ENCODE peak calls at places on chromosomes 1 and 21, in eight cellular contexts. J is IMR-90, Q is heart left ventricle, T is tibial nerve, N is GM12878, W is stomach, M is Peyer's patch, X is transverse colon. I is an unnamed sample.
A peak's percentile ranks its signal among the peaks of the same experiment; 100 is the strongest.

GRCh38 chr1:175433586-175434267 is 241.2 kb upstream of the KIAA0040 start:
- DNase-seq in X (no peak), Q (no peak), J (no peak), W (no peak), N (no peak), M (no peak), T (no peak), I (no peak)

GRCh38 chr1:203268901-203269653 is 36.2 kb upstream of the BTG2 start:
- DNase-seq in J (peak; percentile 77), W (no peak), X (no peak), Q (no peak), T (no peak), M (peak; percentile 72), N (no peak), I (peak; percentile 50)

GRCh38 chr1:107526524-107527198 is 385.8 kb downstream of the NTNG1 start:
- DNase-seq in W (no peak), J (no peak), N (no peak), Q (no peak), T (no peak), X (no peak), M (no peak), I (no peak)

GRCh38 chr1:156675715-156676311 is 1.4 kb downstream of the NES start:
- DNase-seq in Q (peak; percentile 73), N (no peak), J (peak; percentile 39), X (no peak), W (no peak), T (no peak), M (no peak), I (no peak)

GRCh38 chr1:30505853-30506784 is 217.3 kb downstream of the MATN1 start:
- DNase-seq in Q (no peak), X (no peak), W (peak; percentile 21), N (no peak), T (no peak), M (no peak), J (no peak), I (no peak)

GRCh38 chr21:38126677-38127271 is 130.0 kb upstream of the KCNJ15 start:
- DNase-seq in J (peak; percentile 33), T (peak; percentile 17), Q (peak; percentile 39), N (no peak), M (peak; percentile 56), W (peak; percentile 57), X (peak; percentile 45), I (peak; percentile 76)

GRCh38 chr1:212760126-212760823 is 31.3 kb downstream of the NSL1 start:
- DNase-seq in T (no peak), X (peak; percentile 21), M (peak; percentile 58), N (no peak), W (no peak), Q (no peak), J (no peak), I (no peak)

GRCh38 chr1:247639381-247639981 is 34.1 kb downstream of the OR2G3 start:
- DNase-seq in N (no peak), J (peak; percentile 4), T (peak; percentile 51), X (peak; percentile 90), M (peak; percentile 73), W (peak; percentile 82), Q (peak; percentile 52), I (peak; percentile 82)

GRCh38 chr1:109630081-109630880 is 10.6 kb downstream of the AMPD2 start:
- DNase-seq in M (peak; percentile 49), J (no peak), W (no peak), T (no peak), X (no peak), Q (no peak), N (no peak), I (no peak)

GRCh38 chr1:18830596-18830995 is 28.9 kb downstream of the TAS1R2 start:
- DNase-seq in W (no peak), T (no peak), N (no peak), M (no peak), Q (no peak), J (no peak), X (no peak), I (no peak)

GRCh38 chr1:112722601-112723510 is 7.7 kb upstream of the PPM1J start:
- DNase-seq in M (no peak), Q (no peak), T (no peak), N (no peak), J (peak; percentile 77), W (no peak), X (no peak), I (no peak)

GRCh38 chr1:205741681-205742080 is 8.3 kb downstream of the NUCKS1 start:
- DNase-seq in J (no peak), M (no peak), Q (no peak), N (no peak), T (no peak), W (no peak), X (no peak), I (no peak)

GRCh38 chr1:205743977-205744376 is 6.0 kb downstream of the NUCKS1 start:
- DNase-seq in W (no peak), T (no peak), X (no peak), M (no peak), J (no peak), N (no peak), Q (no peak), I (no peak)

GRCh38 chr1:205746757-205747412 is 3.1 kb downstream of the NUCKS1 start:
- DNase-seq in T (no peak), N (no peak), J (no peak), X (no peak), M (no peak), Q (no peak), W (no peak), I (no peak)

GRCh38 chr1:205748398-205749093 is 1.4 kb downstream of the NUCKS1 start:
- DNase-seq in Q (no peak), M (no peak), X (no peak), T (no peak), N (no peak), W (no peak), J (peak; percentile 79), I (no peak)

DNA sequence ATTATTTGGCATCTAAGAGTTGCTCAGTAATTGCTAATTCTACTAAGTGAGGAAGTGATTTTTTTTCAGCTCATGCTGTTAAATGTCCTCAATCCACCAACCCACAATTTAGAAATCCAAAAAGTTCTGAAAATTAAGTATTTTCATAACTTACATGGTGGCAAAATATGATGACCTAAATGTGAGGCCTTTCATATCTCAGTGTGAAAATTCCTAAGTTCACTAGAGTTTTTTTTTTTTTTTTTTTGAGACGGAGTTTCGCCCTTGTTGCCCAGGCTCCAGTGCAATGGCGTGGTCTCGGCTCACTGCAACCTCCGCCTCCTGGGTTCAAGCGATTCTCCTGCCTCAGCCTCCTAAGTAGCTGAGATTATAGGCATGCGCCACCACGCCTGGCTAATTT is 5.6 kb downstream of the NUCKS1 start:
- DNase-seq in T (no peak), X (no peak), M (no peak), Q (no peak), N (no peak), J (no peak), W (no peak), I (no peak)
- H3K4me1 ChIP-seq in T (peaks cover 20% of the 10 kb centered on the region), X (peaks cover 40% of the 10 kb centered on the region), M (peaks cover 17% of the 10 kb centered on the region), Q (peaks cover 8% of the 10 kb centered on the region), N (peaks cover 5% of the 10 kb centered on the region), J (peaks cover 4% of the 10 kb centered on the region), W (peaks cover 73% of the 10 kb centered on the region), I (peaks cover 44% of the 10 kb centered on the region)

GRCh38 chr1:236524892-236525179 is 1.1 kb downstream of the LGALS8 start:
- DNase-seq in J (no peak), T (no peak), Q (no peak), W (no peak), M (no peak), N (no peak), X (no peak), I (no peak)

GRCh38 chr1:236522937-236523703 is 662 bp upstream of the LGALS8 start:
- DNase-seq in J (no peak), Q (peak; percentile 27), X (peak; percentile 50), W (peak; percentile 41), M (peak; percentile 66), T (no peak), N (no peak), I (peak; percentile 64)

GRCh38 chr1:236526079-236526478 is 2.3 kb downstream of the LGALS8 start:
- DNase-seq in T (no peak), J (no peak), N (no peak), X (no peak), M (no peak), W (no peak), Q (no peak), I (no peak)

GRCh38 chr1:236524142-236524891 is 535 bp downstream of the LGALS8 start:
- DNase-seq in N (peak; percentile 75), T (no peak), J (peak; percentile 86), Q (peak; percentile 28), W (peak; percentile 38), X (peak; percentile 57), M (peak; percentile 84), I (no peak)

DNA sequence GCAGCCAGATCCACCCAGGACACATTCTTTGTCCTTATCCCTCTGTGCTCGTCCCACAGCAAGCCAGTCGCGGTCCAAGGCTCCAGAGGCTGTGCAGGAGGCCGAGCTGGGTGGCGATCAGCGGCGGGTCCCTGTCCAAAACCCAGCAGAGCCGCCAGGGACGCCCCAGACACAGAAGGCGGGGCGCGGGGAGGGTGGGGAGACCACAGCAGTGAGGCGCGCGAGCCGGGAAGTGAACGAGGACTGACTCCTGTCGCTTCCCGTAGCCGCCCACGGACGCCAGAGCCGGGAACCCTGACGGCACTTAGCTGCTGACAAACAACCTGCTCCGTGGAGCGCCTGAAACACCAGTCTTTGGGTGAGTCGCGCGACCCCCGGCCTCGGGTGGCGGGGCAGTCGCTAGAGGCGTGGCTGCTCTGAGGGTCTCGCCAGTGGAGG is at the start of gene LGALS8:
- DNase-seq in Q (peak; percentile 93), N (no peak), W (peak; percentile 87), M (peak; percentile 95), T (peak; percentile 73), X (peak; percentile 88), J (peak; percentile 80), I (peak; percentile 90)
- TF ChIP-seq POLR2A in Q (peak; percentile 52), N (no peak), W (no peak), M (peak; percentile 28), T (no peak), X (peak; percentile 46), J (peak; percentile 64), I (peak; percentile 23)

GRCh38 chr1:202007279-202007678 is 3.1 kb upstream of the ELF3 start:
- DNase-seq in M (peak; percentile 57), J (no peak), W (peak; percentile 33), T (no peak), Q (no peak), N (no peak), X (peak; percentile 38), I (peak; percentile 72)
- H3K27ac ChIP-seq in M (peak overlapping the region; percentile 96), J (no peak overlapping the region), W (peak overlapping the region; percentile 94), T (no peak overlapping the region), Q (no peak overlapping the region), N (no peak overlapping the region), X (peak overlapping the region; percentile 91), I (peak overlapping the region; percentile 93)

DNA sequence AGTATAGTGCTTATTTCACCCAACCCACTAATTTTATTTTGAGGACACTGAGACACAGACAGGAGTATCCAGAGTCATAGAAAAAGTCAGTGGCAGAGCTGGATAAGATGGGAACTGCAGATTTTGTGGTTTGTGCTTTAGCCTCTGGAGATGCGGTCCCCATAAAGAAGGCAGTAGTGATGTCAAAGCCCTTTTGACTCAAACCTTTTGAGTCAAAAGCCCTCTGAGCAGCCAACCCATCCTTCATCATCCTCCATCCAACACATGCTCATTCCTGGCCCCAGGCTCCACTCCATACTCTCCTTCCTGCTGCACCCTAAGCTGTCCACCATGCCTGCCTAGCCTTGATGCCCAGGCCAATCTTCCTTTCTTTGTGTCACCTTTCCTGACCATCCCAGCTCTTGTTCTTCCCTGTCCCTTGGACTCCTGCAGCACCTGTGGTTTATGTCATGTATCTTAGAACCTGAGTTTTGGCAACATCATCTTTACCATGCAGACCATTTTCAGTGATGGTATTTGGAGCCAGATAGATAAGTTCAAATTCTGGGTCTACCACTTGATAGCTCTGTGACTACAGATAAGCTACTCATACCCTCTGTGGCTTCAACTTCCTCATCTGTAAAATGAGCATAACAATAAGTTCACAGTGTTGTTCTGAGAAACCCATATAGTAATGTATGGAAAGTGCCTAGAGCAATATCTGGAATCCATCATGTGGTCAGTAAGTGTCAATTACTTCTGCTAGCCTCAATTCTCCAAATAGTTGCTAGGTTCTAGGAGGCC is 20.1 kb downstream of the SLAMF1 start:
- DNase-seq in X (no peak), T (no peak), N (no peak), J (no peak), M (no peak), W (no peak), Q (no peak), I (no peak)
- H3K4me1 ChIP-seq in X (no peaks in the 10 kb centered on the region), T (no peaks in the 10 kb centered on the region), N (peaks cover 83% of the 10 kb centered on the region), J (no peaks in the 10 kb centered on the region), M (peaks cover 10% of the 10 kb centered on the region), W (peaks cover 14% of the 10 kb centered on the region), Q (no peaks in the 10 kb centered on the region), I (no peaks in the 10 kb centered on the region)

I was measured in thyroid gland.